ENCODE peak calls at places on chromosomes 4 and X, in five cellular contexts. L is naive B cell, G is left colon, M is fibroblast of the conjunctiva, U is iris pigment epithelial cell. Y is an unnamed sample.

GRCh38 chr4:108072300-108072699 is 82.6 kb downstream of the HADH start:
- DNase-seq in M (no peak), U (no peak), L (no peak), G (no peak), Y (no peak)

GRCh38 chr4:22766068-22766467 is 73.3 kb downstream of the GBA3 start:
- DNase-seq in L (no peak), M (no peak), U (no peak), G (no peak), Y (no peak)

GRCh38 chr4:153427363-153428071 is 38.6 kb upstream of the TMEM131L start:
- DNase-seq in M (no peak), U (peak), G (no peak), L (no peak), Y (no peak)

GRCh38 chrX:24925430-24925829 is 90.3 kb downstream of the ARX start:
- DNase-seq in M (peak), G (no peak), U (peak), L (no peak), Y (no peak)

GRCh38 chrX:12292996-12293765 is 154.9 kb downstream of the FRMPD4 start:
- DNase-seq in G (no peak), L (no peak), U (peak), M (no peak), Y (no peak)

GRCh38 chr4:81215219-81215892 is at the start of gene PRKG2:
- DNase-seq in G (peak), U (peak), M (no peak), L (no peak), Y (no peak)

GRCh38 chr4:123495530-123495929 is 98.9 kb downstream of the SPRY1 start:
- DNase-seq in G (no peak), L (no peak), U (peak), M (no peak), Y (no peak)

GRCh38 chr4:2958446-2958845 is 4.8 kb downstream of the NOP14 start:
- DNase-seq in G (no peak), L (no peak), M (no peak), U (peak), Y (no peak)

GRCh38 chr4:158322119-158322518 is 111.8 kb downstream of the TMEM144 start:
- DNase-seq in G (no peak), M (no peak), U (no peak), L (no peak), Y (no peak)

GRCh38 chrX:133984857-133985163 is 584 bp downstream of the GPC3 start:
- DNase-seq in M (no peak), G (no peak), U (no peak), L (no peak), Y (no peak)

GRCh38 chr4:53137468-53137867 is 228.4 kb downstream of the SCFD2 start:
- DNase-seq in M (no peak), U (no peak), G (no peak), L (no peak), Y (no peak)

GRCh38 chr4:69546121-69546520 is 50.4 kb upstream of the UGT2B4 start:
- DNase-seq in L (no peak), G (no peak), M (no peak), U (peak), Y (no peak)

GRCh38 chr4:1759170-1759817 is 33.8 kb upstream of the FGFR3 start:
- DNase-seq in L (no peak), U (no peak), G (no peak), M (no peak), Y (no peak)

GRCh38 chr4:88985088-88985779 is 71.8 kb downstream of the FAM13A start:
- DNase-seq in M (peak), G (no peak), L (no peak), U (peak), Y (no peak)

GRCh38 chr4:143559757-143560147 is 46.2 kb downstream of the SMARCA5 start:
- DNase-seq in L (peak), U (no peak), M (no peak), G (no peak), Y (no peak)

GRCh38 chr4:27084685-27085356 is 224.2 kb downstream of the STIM2 start:
- DNase-seq in U (peak), M (no peak), G (no peak), L (no peak), Y (peak)

GRCh38 chr4:105106416-105106815 is 40.3 kb upstream of the TET2 start:
- DNase-seq in L (no peak), G (no peak), U (peak), M (no peak), Y (no peak)

GRCh38 chr4:123352240-123352945 is 44.2 kb upstream of the SPRY1 start:
- DNase-seq in G (no peak), L (no peak), M (no peak), U (peak), Y (no peak)

GRCh38 chr4:106971586-106971985 is 64.5 kb downstream of the DKK2 start:
- DNase-seq in U (no peak), L (no peak), M (no peak), G (no peak), Y (no peak)

GRCh38 chr4:7594013-7594412 is 159.3 kb upstream of the PSAPL1 start:
- DNase-seq in U (no peak), L (no peak), G (no peak), M (no peak), Y (no peak)

GRCh38 chrX:118660085-118660484 is 67.3 kb upstream of the IL13RA1 start:
- DNase-seq in G (no peak), L (no peak), U (no peak), M (no peak), Y (no peak)

GRCh38 chr4:174260099-174260498 is 23.4 kb downstream of the FBXO8 start:
- DNase-seq in G (no peak), M (peak), U (peak), L (no peak), Y (no peak)

GRCh38 chr4:141458501-141458900 is 177.9 kb upstream of the IL15 start:
- DNase-seq in U (peak), G (no peak), L (no peak), M (no peak), Y (no peak)

GRCh38 chr4:22676058-22676457 is 16.7 kb upstream of the GBA3 start:
- DNase-seq in L (no peak), G (no peak), M (no peak), U (no peak), Y (no peak)

GRCh38 chr4:142463195-142463594 is 382.9 kb downstream of the INPP4B start:
- DNase-seq in L (no peak), M (no peak), G (no peak), U (no peak), Y (no peak)

Y was measured in ureter.